ENCODE peak calls at places on chromosomes 12 and 14, in seven cellular contexts. One of them, this sample, is unnamed.

GRCh38 chr12:19298837-19299605 is 140.3 kb upstream of the AEBP2 start:
- DNase-seq in IMR-90: no peak
- DNase-seq in ovary: no peak
- DNase-seq in breast epithelium: no peak
- DNase-seq in prostate gland: no peak
- DNase-seq in upper lobe of left lung: no peak
- DNase-seq in lower leg skin: no peak
- DNase-seq in this sample: no peak

GRCh38 chr14:23173039-23173438 is 10.4 kb downstream of the SLC7A8 start:
- DNase-seq in IMR-90: no peak
- DNase-seq in ovary: no peak
- DNase-seq in breast epithelium: no peak
- DNase-seq in prostate gland: no peak
- DNase-seq in upper lobe of left lung: peak
- DNase-seq in lower leg skin: no peak
- DNase-seq in this sample: no peak

GRCh38 chr12:68559984-68560822 is 50.5 kb upstream of the RAP1B start:
- DNase-seq in IMR-90: peak
- DNase-seq in ovary: no peak
- DNase-seq in breast epithelium: no peak
- DNase-seq in prostate gland: no peak
- DNase-seq in upper lobe of left lung: peak
- DNase-seq in lower leg skin: peak
- DNase-seq in this sample: no peak

GRCh38 chr14:98957211-98958047 is 314.6 kb downstream of the BCL11B start:
- DNase-seq in IMR-90: no peak
- DNase-seq in ovary: peak
- DNase-seq in breast epithelium: peak
- DNase-seq in prostate gland: no peak
- DNase-seq in upper lobe of left lung: peak
- DNase-seq in lower leg skin: peak
- DNase-seq in this sample: no peak

GRCh38 chr12:128551266-128552025 is 272.3 kb downstream of the SLC15A4 start:
- DNase-seq in IMR-90: no peak
- DNase-seq in ovary: no peak
- DNase-seq in breast epithelium: no peak
- DNase-seq in prostate gland: no peak
- DNase-seq in upper lobe of left lung: no peak
- DNase-seq in lower leg skin: no peak
- DNase-seq in this sample: no peak

GRCh38 chr14:46580941-46581671 is 70.5 kb downstream of the RPL10L start:
- DNase-seq in IMR-90: no peak
- DNase-seq in ovary: no peak
- DNase-seq in breast epithelium: no peak
- DNase-seq in prostate gland: no peak
- DNase-seq in upper lobe of left lung: peak
- DNase-seq in lower leg skin: no peak
- DNase-seq in this sample: peak

GRCh38 chr14:35909675-35910074 is 83.5 kb downstream of the BRMS1L start:
- DNase-seq in IMR-90: no peak
- DNase-seq in ovary: no peak
- DNase-seq in breast epithelium: no peak
- DNase-seq in prostate gland: no peak
- DNase-seq in upper lobe of left lung: no peak
- DNase-seq in lower leg skin: no peak
- DNase-seq in this sample: no peak

GRCh38 chr14:31572955-31573354 is 11.8 kb downstream of the NUBPL start:
- DNase-seq in IMR-90: no peak
- DNase-seq in ovary: no peak
- DNase-seq in breast epithelium: no peak
- DNase-seq in prostate gland: no peak
- DNase-seq in upper lobe of left lung: no peak
- DNase-seq in lower leg skin: no peak
- DNase-seq in this sample: no peak

GRCh38 chr12:19201653-19202052 is 72.1 kb downstream of the PLEKHA5 start:
- DNase-seq in IMR-90: peak
- DNase-seq in ovary: no peak
- DNase-seq in breast epithelium: no peak
- DNase-seq in prostate gland: no peak
- DNase-seq in upper lobe of left lung: no peak
- DNase-seq in lower leg skin: no peak
- DNase-seq in this sample: no peak

GRCh38 chr12:49698619-49699545 is 8.3 kb downstream of the FMNL3 start:
- DNase-seq in IMR-90: peak
- DNase-seq in ovary: no peak
- DNase-seq in breast epithelium: no peak
- DNase-seq in prostate gland: no peak
- DNase-seq in upper lobe of left lung: peak
- DNase-seq in lower leg skin: no peak
- DNase-seq in this sample: no peak

GRCh38 chr12:1528791-1529190 is 65.6 kb downstream of the FBXL14 start:
- DNase-seq in IMR-90: no peak
- DNase-seq in ovary: no peak
- DNase-seq in breast epithelium: no peak
- DNase-seq in prostate gland: no peak
- DNase-seq in upper lobe of left lung: no peak
- DNase-seq in lower leg skin: no peak
- DNase-seq in this sample: no peak

GRCh38 chr14:106210650-106211049 is 684.3 kb downstream of the TMEM121 start:
- DNase-seq in IMR-90: no peak
- DNase-seq in ovary: no peak
- DNase-seq in breast epithelium: no peak
- DNase-seq in prostate gland: no peak
- DNase-seq in upper lobe of left lung: no peak
- DNase-seq in lower leg skin: no peak
- DNase-seq in this sample: no peak

GRCh38 chr14:93040443-93040842 is 75.3 kb downstream of the ITPK1 start:
- DNase-seq in IMR-90: no peak
- DNase-seq in ovary: no peak
- DNase-seq in breast epithelium: no peak
- DNase-seq in prostate gland: no peak
- DNase-seq in upper lobe of left lung: peak
- DNase-seq in lower leg skin: no peak
- DNase-seq in this sample: no peak

GRCh38 chr14:54435500-54435981 is 5.6 kb downstream of the CNIH1 start:
- DNase-seq in IMR-90: peak
- DNase-seq in ovary: no peak
- DNase-seq in breast epithelium: no peak
- DNase-seq in prostate gland: no peak
- DNase-seq in upper lobe of left lung: no peak
- DNase-seq in lower leg skin: no peak
- DNase-seq in this sample: peak

GRCh38 chr12:82804601-82805000 is 117.9 kb downstream of the TMTC2 start:
- DNase-seq in IMR-90: no peak
- DNase-seq in ovary: no peak
- DNase-seq in breast epithelium: no peak
- DNase-seq in prostate gland: no peak
- DNase-seq in upper lobe of left lung: no peak
- DNase-seq in lower leg skin: no peak
- DNase-seq in this sample: no peak

GRCh38 chr14:63764620-63765139 is 36.8 kb upstream of the SGPP1 start:
- DNase-seq in IMR-90: no peak
- DNase-seq in ovary: no peak
- DNase-seq in breast epithelium: no peak
- DNase-seq in prostate gland: no peak
- DNase-seq in upper lobe of left lung: no peak
- DNase-seq in lower leg skin: no peak
- DNase-seq in this sample: no peak

GRCh38 chr12:131965073-131965472 is 15.3 kb downstream of the EP400 start:
- DNase-seq in IMR-90: peak
- DNase-seq in ovary: no peak
- DNase-seq in breast epithelium: no peak
- DNase-seq in prostate gland: no peak
- DNase-seq in upper lobe of left lung: no peak
- DNase-seq in lower leg skin: no peak
- DNase-seq in this sample: no peak

GRCh38 chr12:6771091-6771495 is 1.2 kb upstream of the LAG3 start:
- DNase-seq in IMR-90: no peak
- DNase-seq in ovary: no peak
- DNase-seq in breast epithelium: peak
- DNase-seq in prostate gland: no peak
- DNase-seq in upper lobe of left lung: peak
- DNase-seq in lower leg skin: peak
- DNase-seq in this sample: no peak

GRCh38 chr14:73526036-73526984 is 10.6 kb upstream of the ACOT1 start:
- DNase-seq in IMR-90: peak
- DNase-seq in ovary: no peak
- DNase-seq in breast epithelium: peak
- DNase-seq in prostate gland: no peak
- DNase-seq in upper lobe of left lung: peak
- DNase-seq in lower leg skin: no peak
- DNase-seq in this sample: no peak

GRCh38 chr12:105382771-105383632 is 52.5 kb downstream of the C12orf75 start:
- DNase-seq in IMR-90: peak
- DNase-seq in ovary: no peak
- DNase-seq in breast epithelium: no peak
- DNase-seq in prostate gland: peak
- DNase-seq in upper lobe of left lung: no peak
- DNase-seq in lower leg skin: no peak
- DNase-seq in this sample: peak

GRCh38 chr14:80491131-80491530 is 279.8 kb upstream of the DIO2 start:
- DNase-seq in IMR-90: peak
- DNase-seq in ovary: peak
- DNase-seq in breast epithelium: no peak
- DNase-seq in prostate gland: no peak
- DNase-seq in upper lobe of left lung: no peak
- DNase-seq in lower leg skin: peak
- DNase-seq in this sample: no peak

GRCh38 chr12:6827437-6827894 is 741 bp upstream of the P3H3 start:
- DNase-seq in IMR-90: peak
- DNase-seq in ovary: peak
- DNase-seq in breast epithelium: peak
- DNase-seq in prostate gland: peak
- DNase-seq in upper lobe of left lung: peak
- DNase-seq in lower leg skin: peak
- DNase-seq in this sample: no peak

DNA sequence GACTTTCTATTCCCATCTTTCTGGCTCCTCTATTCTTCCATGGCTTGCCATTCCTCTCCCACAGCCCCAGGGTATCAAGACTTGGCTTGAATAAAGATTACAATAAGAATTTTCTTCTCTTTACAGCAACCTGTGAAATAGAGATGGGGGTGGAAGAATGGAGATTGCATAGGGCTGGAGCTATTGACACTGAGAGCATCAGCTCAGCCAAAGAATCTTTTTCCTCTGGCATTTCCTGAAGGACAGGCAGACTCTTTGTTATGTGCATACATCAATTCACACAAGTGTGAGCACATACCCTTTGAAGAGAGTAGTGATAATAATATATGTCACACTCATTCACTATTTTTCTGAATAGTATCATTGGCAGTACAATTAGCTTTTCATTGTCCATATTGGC is 4.7 kb downstream of the RNASE11 start:
- DNase-seq in IMR-90: no peak
- DNase-seq in ovary: no peak
- DNase-seq in breast epithelium: no peak
- DNase-seq in prostate gland: no peak
- DNase-seq in upper lobe of left lung: no peak
- DNase-seq in lower leg skin: no peak
- DNase-seq in this sample: no peak
- TF ChIP-seq POLR2A in IMR-90: no peak
- TF ChIP-seq POLR2A in ovary: no peak
- TF ChIP-seq POLR2A in breast epithelium: no peak
- TF ChIP-seq POLR2A in prostate gland: no peak
- TF ChIP-seq POLR2A in upper lobe of left lung: no peak
- TF ChIP-seq POLR2A in lower leg skin: no peak
- TF ChIP-seq POLR2A in this sample: no peak

GRCh38 chr14:104721704-104722431 is 2.2 kb upstream of the ADSS1 start:
- DNase-seq in IMR-90: peak
- DNase-seq in ovary: no peak
- DNase-seq in breast epithelium: no peak
- DNase-seq in prostate gland: no peak
- DNase-seq in upper lobe of left lung: no peak
- DNase-seq in lower leg skin: no peak
- DNase-seq in this sample: no peak
- TF ChIP-seq POLR2A in IMR-90: no peak
- TF ChIP-seq POLR2A in ovary: no peak
- TF ChIP-seq POLR2A in breast epithelium: no peak
- TF ChIP-seq POLR2A in prostate gland: no peak
- TF ChIP-seq POLR2A in upper lobe of left lung: no peak
- TF ChIP-seq POLR2A in lower leg skin: no peak
- TF ChIP-seq POLR2A in this sample: no peak

GRCh38 chr12:34016361-34016760 is 5.9 kb upstream of the ALG10 start:
- DNase-seq in IMR-90: no peak
- DNase-seq in ovary: no peak
- DNase-seq in breast epithelium: no peak
- DNase-seq in prostate gland: no peak
- DNase-seq in upper lobe of left lung: no peak
- DNase-seq in lower leg skin: no peak
- DNase-seq in this sample: no peak

DNA sequence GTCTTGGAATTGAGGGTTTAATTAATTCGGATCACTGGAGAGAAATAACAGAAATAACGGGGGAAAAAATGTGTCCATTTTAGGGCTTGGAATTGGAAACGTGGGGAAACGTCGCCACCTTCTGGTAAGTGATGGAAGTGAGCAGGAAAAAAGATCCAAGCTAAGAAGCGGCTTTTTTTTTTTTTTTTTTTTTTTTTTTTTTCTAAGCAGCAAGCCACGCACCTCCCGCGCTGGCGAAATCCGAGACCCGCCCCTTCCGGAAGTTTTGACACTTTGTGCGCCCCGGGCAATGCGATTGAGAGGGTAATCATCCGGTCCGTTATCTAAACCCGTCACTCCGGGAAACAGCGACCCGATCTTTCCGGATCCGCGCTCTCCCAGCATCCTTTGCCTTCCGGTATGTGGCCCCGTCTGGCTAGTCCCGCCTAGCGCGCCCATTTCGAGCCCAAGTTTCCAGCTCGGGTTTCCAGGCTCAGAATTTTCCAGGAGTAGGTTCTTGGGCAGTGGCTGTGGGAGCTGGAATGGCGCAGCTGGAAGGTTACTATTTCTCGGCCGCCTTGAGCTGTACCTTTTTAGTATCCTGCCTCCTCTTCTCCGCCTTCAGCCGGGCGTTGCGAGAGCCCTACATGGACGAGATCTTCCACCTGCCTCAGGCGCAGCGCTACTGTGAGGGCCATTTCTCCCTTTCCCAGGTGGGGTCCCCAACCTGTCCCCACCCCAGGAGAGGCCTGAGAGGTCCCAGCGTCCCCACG is at the start of gene ALG10:
- DNase-seq in IMR-90: peak
- DNase-seq in ovary: peak
- DNase-seq in breast epithelium: peak
- DNase-seq in prostate gland: peak
- DNase-seq in upper lobe of left lung: peak
- DNase-seq in lower leg skin: peak
- DNase-seq in this sample: peak
- TF ChIP-seq POLR2A in IMR-90: peak
- TF ChIP-seq POLR2A in ovary: peak
- TF ChIP-seq POLR2A in breast epithelium: no peak
- TF ChIP-seq POLR2A in prostate gland: no peak
- TF ChIP-seq POLR2A in upper lobe of left lung: no peak
- TF ChIP-seq POLR2A in lower leg skin: no peak
- TF ChIP-seq POLR2A in this sample: peak

GRCh38 chr14:105020815-105021655 is at the start of gene CDCA4:
- DNase-seq in IMR-90: peak
- DNase-seq in ovary: peak
- DNase-seq in breast epithelium: peak
- DNase-seq in prostate gland: peak
- DNase-seq in upper lobe of left lung: peak
- DNase-seq in lower leg skin: peak
- DNase-seq in this sample: peak
- TF ChIP-seq POLR2A in IMR-90: peak
- TF ChIP-seq POLR2A in ovary: peak
- TF ChIP-seq POLR2A in breast epithelium: peak
- TF ChIP-seq POLR2A in prostate gland: peak
- TF ChIP-seq POLR2A in upper lobe of left lung: peak
- TF ChIP-seq POLR2A in lower leg skin: peak
- TF ChIP-seq POLR2A in this sample: peak

This sample was measured in erythroblast.